ENCODE peak calls at places on chromosome 22, in ten cellular contexts. T is aorta; F is HFFc6; W is substantia nigra; Q is stimulated activated CD8-positive, alpha-beta memory T cell treated with anti-CD3 and anti-CD28 coated beads, Interleukin-15, amount 100 ng/mL, for 4 hours; Y is pancreas; C is NCI-H82; I is GM13977; O is heart left ventricle; Z is NCI-H226. D is an unnamed sample.

GRCh38 chr22:18990355-18991137 is 54.5 kb upstream of the PRODH start:
- DNase-seq in C (no peak), Z (no peak), T (no peak), F (no peak), O (no peak), W (no peak), I (no peak), Y (no peak), Q (no peak), D (no peak)

GRCh38 chr22:16824718-16825687 is at the start of gene XKR3:
- DNase-seq in Z (peak), I (no peak), T (no peak), O (no peak), Q (no peak), W (no peak), F (no peak), Y (no peak), C (no peak), D (peak)

GRCh38 chr22:34669001-34669400 is 397.0 kb upstream of the ISX start:
- DNase-seq in I (no peak), C (no peak), Y (no peak), T (no peak), W (no peak), Z (no peak), F (no peak), Q (no peak), O (no peak), D (peak)

GRCh38 chr22:46654927-46655595 is 34.9 kb downstream of the GRAMD4 start:
- DNase-seq in O (no peak), Z (no peak), W (no peak), F (no peak), I (no peak), Q (no peak), Y (no peak), T (no peak), C (no peak), D (no peak)

GRCh38 chr22:43828711-43829447 is 16.8 kb upstream of the EFCAB6 start:
- DNase-seq in W (no peak), Y (no peak), C (no peak), Z (no peak), T (no peak), F (no peak), Q (no peak), O (peak), I (no peak), D (no peak)

GRCh38 chr22:50576070-50576469 is 2.2 kb downstream of the CPT1B start:
- DNase-seq in O (no peak), W (no peak), I (no peak), Z (no peak), Y (no peak), C (peak), F (peak), T (peak), Q (no peak), D (peak)

GRCh38 chr22:35517769-35518530 is 22.7 kb upstream of the RASD2 start:
- DNase-seq in F (no peak), Y (no peak), Q (no peak), I (no peak), W (no peak), O (no peak), T (no peak), Z (no peak), C (peak), D (no peak)

GRCh38 chr22:17562906-17563870 is at the start of gene SLC25A18:
- DNase-seq in F (no peak), Y (no peak), C (peak), W (peak), O (peak), Z (no peak), I (no peak), T (no peak), Q (no peak), D (peak)

GRCh38 chr22:27799334-27800249 is 2.0 kb downstream of the MN1 start:
- DNase-seq in F (no peak), Z (no peak), T (peak), W (no peak), O (peak), C (no peak), Q (no peak), I (no peak), Y (peak), D (peak)

GRCh38 chr22:38172489-38173155 is 9.0 kb downstream of the PLA2G6 start:
- DNase-seq in Y (peak), Z (no peak), W (peak), Q (peak), T (peak), F (no peak), C (no peak), O (peak), I (no peak), D (no peak)

GRCh38 chr22:30435674-30436126 is 10.1 kb downstream of the MTFP1 start:
- DNase-seq in T (peak), W (no peak), I (peak), F (no peak), C (peak), Z (no peak), O (peak), Q (peak), Y (no peak), D (no peak)

GRCh38 chr22:36548606-36549005 is 19.6 kb upstream of the EIF3D start:
- DNase-seq in T (peak), Q (no peak), C (no peak), Y (no peak), Z (no peak), F (no peak), I (no peak), W (no peak), O (no peak), D (peak)

GRCh38 chr22:49967333-49968241 is 7.0 kb downstream of the PIM3 start:
- DNase-seq in I (no peak), Z (no peak), Y (peak), Q (no peak), W (peak), C (no peak), T (peak), F (peak), O (peak), D (peak)

D was measured in kidney tubule cell.